ENCODE peak calls at places on chromosomes 16 and 17, in four cellular contexts. A is GM12878, N is K562, E is HepG2. Q is an unnamed sample.

GRCh38 chr17:29347831-29348281 is 42.3 kb upstream of the TAOK1 start:
- DNase-seq in E (no peak), A (no peak), N (peak), Q (no peak)

GRCh38 chr16:15572329-15573001 is 70.5 kb downstream of the MARF1 start:
- DNase-seq in N (no peak), A (no peak), E (peak), Q (no peak)

GRCh38 chr16:35176449-35176848 is 1717.0 kb downstream of the TP53TG3F start:
- DNase-seq in N (no peak), E (no peak), A (no peak), Q (no peak)

GRCh38 chr16:56115817-56116576 is 75.3 kb upstream of the GNAO1 start:
- DNase-seq in E (no peak), N (no peak), A (no peak), Q (no peak)

GRCh38 chr16:85234310-85235235 is 122.3 kb upstream of the CIBAR2 start:
- DNase-seq in E (peak), N (peak), A (no peak), Q (peak)

GRCh38 chr16:66458853-66459252 is 31.8 kb downstream of the BEAN1 start:
- DNase-seq in N (no peak), A (no peak), E (no peak), Q (no peak)

GRCh38 chr17:44006581-44007345 is 2.3 kb downstream of the NAGS start:
- DNase-seq in E (no peak), A (peak), N (peak), Q (peak)

GRCh38 chr17:10114931-10115535 is 83.4 kb downstream of the GAS7 start:
- DNase-seq in E (no peak), N (no peak), A (peak), Q (no peak)

GRCh38 chr17:35002876-35003551 is 22.7 kb downstream of the LIG3 start:
- DNase-seq in E (no peak), N (no peak), A (no peak), Q (no peak)

GRCh38 chr17:72588961-72589360 is 468.1 kb downstream of the SOX9 start:
- DNase-seq in A (no peak), N (no peak), E (peak), Q (no peak)

GRCh38 chr16:2686912-2687507 is 4.7 kb downstream of the KCTD5 start:
- DNase-seq in A (peak), N (peak), E (no peak), Q (no peak)

GRCh38 chr17:41116292-41116691 is 1.9 kb downstream of the KRTAP4-11 start:
- DNase-seq in A (no peak), N (no peak), E (no peak), Q (no peak)

GRCh38 chr16:23679274-23679985 is 741 bp downstream of the PLK1 start:
- DNase-seq in A (no peak), N (peak), E (peak), Q (peak)

GRCh38 chr17:2075336-2076056 is 20.6 kb downstream of the HIC1 start:
- DNase-seq in N (no peak), E (no peak), A (no peak), Q (peak)

GRCh38 chr17:32298721-32299578 is 33.3 kb downstream of the RHBDL3 start:
- DNase-seq in A (no peak), N (no peak), E (no peak), Q (no peak)

GRCh38 chr17:65368341-65368740 is 193.1 kb downstream of the AXIN2 start:
- DNase-seq in E (no peak), A (no peak), N (no peak), Q (no peak)

GRCh38 chr16:87570938-87571867 is 31.1 kb upstream of the JPH3 start:
- DNase-seq in E (peak), A (no peak), N (peak), Q (peak)

GRCh38 chr17:7357381-7357780 is 2.4 kb downstream of the TMEM95 start:
- DNase-seq in E (no peak), N (no peak), A (no peak), Q (no peak)

GRCh38 chr17:67211742-67212141 is 33.3 kb downstream of the HELZ start:
- DNase-seq in N (no peak), A (no peak), E (peak), Q (no peak)

GRCh38 chr16:19588661-19589060 is 33.2 kb downstream of the VPS35L start:
- DNase-seq in E (no peak), A (no peak), N (no peak), Q (no peak)

GRCh38 chr17:17938388-17939107 is 33.7 kb downstream of the TOM1L2 start:
- DNase-seq in A (no peak), E (no peak), N (no peak), Q (no peak)

GRCh38 chr17:17724307-17724921 is 43.2 kb downstream of the RAI1 start:
- DNase-seq in N (no peak), E (no peak), A (no peak), Q (peak)

GRCh38 chr16:55376045-55376444 is 52.0 kb downstream of the IRX6 start:
- DNase-seq in E (no peak), N (no peak), A (no peak), Q (no peak)

GRCh38 chr16:31224092-31224955 is 7.4 kb upstream of the PYDC1 start:
- DNase-seq in N (no peak), A (no peak), E (no peak), Q (no peak)

GRCh38 chr17:40921026-40921425 is 16.4 kb downstream of the KRT23 start:
- DNase-seq in E (no peak), A (no peak), N (no peak), Q (no peak)

GRCh38 chr16:56614549-56614991 is 6.2 kb downstream of the MT2A start:
- DNase-seq in A (no peak), E (peak), N (no peak), Q (no peak)

GRCh38 chr17:80743181-80743771 is 198.6 kb downstream of the RPTOR start:
- DNase-seq in N (no peak), E (no peak), A (no peak), Q (no peak)

GRCh38 chr17:66988069-66988798 is 23.7 kb downstream of the CACNG4 start:
- DNase-seq in A (no peak), E (no peak), N (no peak), Q (no peak)

GRCh38 chr17:61644800-61645774 is 54.1 kb upstream of the NACA2 start:
- DNase-seq in N (no peak), E (no peak), A (no peak), Q (no peak)

GRCh38 chr16:2955779-2956565 is 8.1 kb upstream of the KREMEN2 start:
- DNase-seq in N (no peak), E (no peak), A (no peak), Q (peak)

GRCh38 chr17:61201211-61201610 is 198.4 kb upstream of the TBX2 start:
- DNase-seq in N (no peak), A (no peak), E (peak), Q (no peak)

GRCh38 chr17:48814504-48814903 is 2.5 kb downstream of the TTLL6 start:
- DNase-seq in N (peak), A (no peak), E (peak), Q (peak)

GRCh38 chr16:19130852-19131808 is 17.4 kb downstream of the ITPRIPL2 start:
- DNase-seq in N (peak), E (no peak), A (no peak), Q (no peak)

GRCh38 chr17:48192321-48192731 is 84.8 kb downstream of the SNX11 start:
- DNase-seq in A (no peak), E (no peak), N (no peak), Q (no peak)

GRCh38 chr17:1193300-1193699 is 13.5 kb upstream of the ABR start:
- DNase-seq in N (no peak), E (no peak), A (no peak), Q (no peak)

GRCh38 chr17:74512624-74513084 is 18.6 kb downstream of the CD300LB start:
- DNase-seq in A (peak), N (no peak), E (no peak), Q (no peak)

GRCh38 chr17:65660947-65661346 is 99.5 kb upstream of the AXIN2 start:
- DNase-seq in N (peak), E (no peak), A (no peak), Q (no peak)

GRCh38 chr16:83508295-83508694 is 299.5 kb upstream of the HSBP1 start:
- DNase-seq in N (no peak), A (no peak), E (no peak), Q (no peak)

GRCh38 chr16:83517398-83517797 is 290.4 kb upstream of the HSBP1 start:
- DNase-seq in N (no peak), A (no peak), E (no peak), Q (no peak)

GRCh38 chr16:83515395-83515794 is 292.4 kb upstream of the HSBP1 start:
- DNase-seq in A (no peak), N (no peak), E (no peak), Q (no peak)

GRCh38 chr16:83510906-83511305 is 296.9 kb upstream of the HSBP1 start:
- DNase-seq in N (no peak), A (no peak), E (no peak), Q (no peak)

GRCh38 chr16:83513006-83513755 is 294.6 kb upstream of the HSBP1 start:
- DNase-seq in A (no peak), N (no peak), E (no peak), Q (no peak)
- TF ChIP-seq NR2C2 in A (no peak), N (no peak), E (no peak), Q (no peak)

GRCh38 chr16:78432451-78432850 is 333.0 kb downstream of the WWOX start:
- DNase-seq in N (no peak), E (no peak), A (no peak), Q (no peak)
- TF ChIP-seq NR2C2 in N (no peak), E (no peak), A (no peak), Q (no peak)

DNA sequence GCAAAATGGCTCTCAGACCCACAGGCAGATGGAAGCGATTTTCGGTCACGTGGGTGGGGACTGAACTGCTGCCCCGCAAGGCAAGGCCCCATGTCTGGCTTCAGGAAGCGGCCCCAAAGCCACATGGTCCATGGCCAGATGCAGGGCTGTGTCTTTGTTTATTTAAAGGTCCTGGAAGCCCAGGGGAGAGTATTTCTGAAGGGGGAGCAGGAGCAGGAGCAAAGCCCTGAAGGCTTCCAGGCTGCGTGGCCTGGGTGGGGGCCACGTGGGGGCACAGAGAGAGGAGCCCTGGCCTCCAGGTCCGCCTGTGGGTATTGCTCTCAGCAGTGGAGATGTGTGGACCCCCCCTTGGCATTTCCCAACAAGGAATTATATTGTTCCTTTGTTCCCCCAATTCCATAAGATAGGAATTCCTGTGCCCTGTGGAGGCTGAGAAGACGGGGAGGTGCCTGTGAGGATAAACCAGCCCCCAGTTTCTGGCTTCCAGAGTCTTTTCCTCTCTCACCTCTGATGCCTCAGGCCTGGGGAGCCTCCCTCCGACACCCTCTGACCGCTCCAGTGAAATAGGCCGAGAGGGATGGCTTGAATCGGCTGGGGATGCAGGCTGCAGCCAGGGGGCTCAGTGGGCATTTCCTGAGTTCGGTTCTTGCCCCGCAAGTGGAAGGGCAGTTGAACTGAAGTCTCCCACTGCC is 339.2 kb downstream of the SEC14L1 start:
- DNase-seq in A (no peak), N (no peak), E (no peak), Q (no peak)
- TF ChIP-seq NR2C2 in A (no peak), N (no peak), E (no peak), Q (no peak)

GRCh38 chr17:36720131-36720530 is 118.7 kb downstream of the MRM1 start:
- DNase-seq in N (no peak), E (no peak), A (no peak), Q (no peak)

GRCh38 chr17:36723459-36723858 is 122.1 kb downstream of the MRM1 start:
- DNase-seq in A (no peak), E (no peak), N (no peak), Q (no peak)

GRCh38 chr17:36721560-36722120 is 120.3 kb downstream of the MRM1 start:
- DNase-seq in E (no peak), N (no peak), A (no peak), Q (no peak)

GRCh38 chr17:36722903-36723263 is 121.5 kb downstream of the MRM1 start:
- DNase-seq in E (no peak), N (no peak), A (no peak), Q (no peak)

GRCh38 chr17:36722121-36722902 is 120.9 kb downstream of the MRM1 start:
- DNase-seq in E (no peak), A (no peak), N (peak), Q (peak)
- TF ChIP-seq NR2C2 in E (peak), A (no peak), N (peak), Q (no peak)

GRCh38 chr17:3962217-3963069 is 1.8 kb downstream of the ATP2A3 start:
- DNase-seq in A (no peak), E (no peak), N (no peak), Q (no peak)

GRCh38 chr17:3964203-3965122 is at the start of gene ATP2A3:
- DNase-seq in N (peak), E (no peak), A (no peak), Q (peak)

GRCh38 chr17:3965123-3965800 is 1.0 kb upstream of the ATP2A3 start:
- DNase-seq in E (no peak), A (peak), N (peak), Q (peak)

GRCh38 chr17:3961564-3962047 is 2.6 kb downstream of the ATP2A3 start:
- DNase-seq in N (no peak), E (no peak), A (peak), Q (no peak)

DNA sequence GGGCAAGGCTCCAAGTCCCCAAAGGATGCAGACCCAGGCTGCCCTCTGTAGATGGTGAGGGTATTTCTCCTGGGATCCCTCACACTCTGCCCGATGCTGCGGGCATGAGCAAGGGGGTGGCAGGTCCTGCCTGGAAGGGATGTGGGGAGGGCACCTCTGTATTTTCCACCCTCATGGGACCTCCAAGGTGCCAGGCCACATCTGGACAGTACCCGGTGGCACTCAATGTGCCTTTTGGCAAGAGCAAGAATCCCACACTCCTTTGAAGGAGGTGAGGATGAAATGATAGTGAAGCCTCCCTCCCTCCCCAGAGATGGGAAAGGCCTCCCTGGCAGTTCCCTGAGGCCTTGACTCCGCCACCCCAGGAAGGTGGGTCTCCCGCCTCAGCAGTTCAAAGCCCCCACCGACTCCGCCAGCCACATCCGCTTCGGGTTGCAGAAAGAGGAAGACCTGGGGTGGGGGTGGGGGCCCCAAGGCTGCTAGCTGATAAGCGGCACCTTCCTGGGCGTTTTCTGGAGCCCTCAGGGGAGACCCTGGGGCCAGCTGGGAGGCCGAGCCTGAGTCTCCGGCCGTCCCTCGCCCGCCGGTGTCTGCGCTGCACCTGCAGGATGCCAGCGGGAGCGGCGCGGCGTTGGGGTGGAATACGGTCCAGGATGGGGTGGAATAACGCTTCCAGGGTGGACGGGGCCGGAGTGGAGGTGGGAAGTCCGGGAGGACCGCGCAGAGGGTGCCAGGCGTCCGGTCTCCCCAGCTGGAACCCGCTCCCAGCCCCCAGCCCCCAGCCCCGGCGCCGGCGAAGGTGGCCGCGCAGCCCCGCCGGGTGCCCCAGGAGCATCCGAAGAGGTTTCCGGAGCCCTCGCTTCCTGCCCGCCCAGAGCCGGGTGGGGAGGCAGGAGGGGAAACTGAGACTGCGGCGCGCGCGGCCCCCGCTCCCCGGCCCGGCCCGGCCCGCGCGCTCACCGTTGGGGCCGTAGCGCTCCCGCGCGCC is 729 bp downstream of the ATP2A3 start:
- DNase-seq in N (peak), E (no peak), A (no peak), Q (peak)
- TF ChIP-seq NR2C2 in N (no peak), E (no peak), A (no peak), Q (no peak)

Q was measured in WTC11.